ENCODE peak calls at places on chromosomes 4 and X, in six cellular contexts. R, H, M, V, O and U are unnamed samples.

GRCh38 chr4:3399277-3400194 is 42.2 kb upstream of the HGFAC start:
- DNase-seq in R (no peak), M (no peak), O (no peak), V (no peak), H (no peak), U (no peak)

GRCh38 chr4:663438-664428 is 10.3 kb downstream of the ATP5ME start:
- DNase-seq in M (peak; percentile 54), H (no peak), R (no peak), O (peak; percentile 86), V (no peak), U (peak; percentile 64)

GRCh38 chr4:2930135-2930805 is 32.9 kb downstream of the NOP14 start:
- DNase-seq in O (peak; percentile 36), V (no peak), R (no peak), M (no peak), H (no peak), U (no peak)

GRCh38 chr4:87179751-87180150 is 40.7 kb downstream of the KLHL8 start:
- DNase-seq in V (peak; percentile 29), H (no peak), O (no peak), M (no peak), R (no peak), U (no peak)

GRCh38 chrX:23752740-23753435 is 9.8 kb upstream of the ACOT9 start:
- DNase-seq in H (no peak), V (peak; percentile 77), R (no peak), O (no peak), M (no peak), U (no peak)

GRCh38 chr4:25656031-25656430 is 380 bp downstream of the SLC34A2 start:
- DNase-seq in V (no peak), R (no peak), M (no peak), H (peak; percentile 16), O (no peak), U (peak; percentile 4)

GRCh38 chr4:140257461-140258305 is 103.7 kb upstream of the MAML3 start:
- DNase-seq in R (no peak), H (no peak), O (no peak), M (no peak), V (peak; percentile 47), U (peak; percentile 41)

GRCh38 chr4:30718021-30718888 is 1.9 kb upstream of the PCDH7 start:
- DNase-seq in R (no peak), V (peak; percentile 82), M (no peak), H (no peak), O (no peak), U (peak; percentile 48)

GRCh38 chrX:7996414-7996813 is 69.2 kb upstream of the PNPLA4 start:
- DNase-seq in V (peak; percentile 61), R (peak; percentile 12), H (peak; percentile 31), O (no peak), M (peak; percentile 19), U (no peak)

GRCh38 chrX:142149919-142150318 is 55.2 kb downstream of the MAGEC2 start:
- DNase-seq in V (no peak), M (no peak), H (no peak), R (no peak), O (no peak), U (no peak)

GRCh38 chrX:51496501-51497291 is at the start of gene NUDT11:
- DNase-seq in R (peak; percentile 15), M (peak; percentile 54), V (peak; percentile 85), O (peak; percentile 54), H (peak; percentile 56), U (peak; percentile 83)

GRCh38 chrX:110477593-110478228 is 119.1 kb downstream of the RTL9 start:
- DNase-seq in H (no peak), M (no peak), O (no peak), R (no peak), V (no peak), U (no peak)

GRCh38 chr4:184352891-184353290 is 121.5 kb downstream of the IRF2 start:
- DNase-seq in M (no peak), H (no peak), V (no peak), R (no peak), O (no peak), U (no peak)

GRCh38 chrX:17967888-17968287 is 106.8 kb upstream of the RAI2 start:
- DNase-seq in M (peak; percentile 55), H (peak; percentile 30), R (no peak), V (no peak), O (no peak), U (no peak)

GRCh38 chrX:85627363-85627762 is 247.9 kb upstream of the POF1B start:
- DNase-seq in O (no peak), H (no peak), V (peak; percentile 6), M (no peak), R (no peak), U (no peak)

GRCh38 chr4:673349-674091 is 556 bp downstream of the ATP5ME start:
- DNase-seq in V (peak; percentile 67), O (peak; percentile 81), M (no peak), H (peak; percentile 82), R (peak; percentile 36), U (peak; percentile 73)

GRCh38 chr4:182540496-182540895 is 297.3 kb downstream of the TENM3 start:
- DNase-seq in R (no peak), M (no peak), O (no peak), H (no peak), V (no peak), U (no peak)

GRCh38 chr4:56215138-56215793 is 172.0 kb downstream of the AASDH start:
- DNase-seq in H (peak; percentile 93), R (no peak), V (no peak), O (no peak), M (no peak), U (no peak)

GRCh38 chr4:140799686-140800225 is 43.6 kb upstream of the TBC1D9 start:
- DNase-seq in R (no peak), V (no peak), O (no peak), M (no peak), H (no peak), U (no peak)

GRCh38 chr4:123746981-123747380 is 350.4 kb downstream of the SPRY1 start:
- DNase-seq in H (no peak), V (peak; percentile 7), R (no peak), O (no peak), M (no peak), U (no peak)

GRCh38 chr4:2954358-2955185 is 8.6 kb downstream of the NOP14 start:
- DNase-seq in H (no peak), R (no peak), V (no peak), M (no peak), O (no peak), U (no peak)

GRCh38 chr4:16072168-16072567 is 11.7 kb downstream of the PROM1 start:
- DNase-seq in O (no peak), V (no peak), R (no peak), H (no peak), M (no peak), U (no peak)

GRCh38 chrX:123339201-123339905 is 155.3 kb downstream of the GRIA3 start:
- DNase-seq in R (no peak), H (peak; percentile 0), O (no peak), M (no peak), V (peak; percentile 45), U (no peak)

GRCh38 chr4:159242427-159242826 is 139.5 kb downstream of the RAPGEF2 start:
- DNase-seq in V (no peak), H (no peak), O (no peak), R (no peak), M (no peak), U (no peak)

GRCh38 chrX:118780915-118781314 is 42.7 kb upstream of the ZCCHC12 start:
- DNase-seq in O (no peak), H (no peak), M (no peak), V (peak; percentile 5), R (no peak), U (no peak)

GRCh38 chr4:8906991-8907595 is 35.5 kb upstream of the HMX1 start:
- DNase-seq in V (no peak), H (no peak), O (no peak), R (peak; percentile 7), M (peak; percentile 0), U (peak; percentile 26)
- H3K27me3 ChIP-seq in V (peaks cover 38% of the 10 kb centered on the region), H (no peaks in the 10 kb centered on the region), O (peaks cover 20% of the 10 kb centered on the region), R (no peaks in the 10 kb centered on the region), M (peaks cover 2% of the 10 kb centered on the region), U (no peaks in the 10 kb centered on the region)

GRCh38 chr4:41365726-41366125 is 109.0 kb downstream of the UCHL1 start:
- DNase-seq in H (no peak), V (no peak), M (no peak), R (no peak), O (no peak), U (no peak)
- H3K27me3 ChIP-seq in H (peaks cover 2% of the 10 kb centered on the region), V (peaks cover 5% of the 10 kb centered on the region), M (no peaks in the 10 kb centered on the region), R (no peaks in the 10 kb centered on the region), O (no peaks in the 10 kb centered on the region), U (no peaks in the 10 kb centered on the region)

DNA sequence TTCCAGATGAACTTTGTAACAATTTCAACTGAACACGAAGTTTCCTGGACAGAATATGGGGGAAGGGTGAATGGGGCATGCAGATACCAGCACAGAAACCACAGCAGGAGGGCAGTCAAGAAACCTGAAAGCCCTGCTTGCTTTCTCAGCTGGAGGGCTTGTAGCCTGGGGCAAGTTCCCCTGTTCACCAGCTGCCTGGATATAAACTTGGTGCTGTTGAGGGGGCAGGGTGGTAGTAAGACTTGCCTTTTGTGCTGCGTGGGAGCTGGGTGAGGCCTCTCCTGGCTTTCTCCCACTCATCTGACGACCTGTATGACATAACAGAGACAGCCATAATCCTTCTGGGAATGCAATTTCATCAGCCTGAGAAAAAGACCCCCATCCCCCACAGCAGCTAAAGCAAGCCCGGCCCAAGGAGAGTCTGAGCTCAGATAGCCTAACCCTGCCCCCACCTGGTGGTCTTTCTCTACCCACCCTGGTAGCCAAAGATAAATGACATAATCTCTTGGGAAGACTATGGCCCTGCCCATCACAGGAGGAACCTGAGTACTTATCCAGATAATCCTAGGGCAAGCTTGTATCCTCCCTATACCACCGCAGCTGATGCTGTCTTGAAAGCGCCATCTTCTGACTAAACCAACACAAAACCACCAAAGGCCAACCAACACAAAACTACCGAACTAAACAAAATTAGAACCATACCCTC is 234.3 kb downstream of the LAS1L start:
- DNase-seq in R (no peak), O (no peak), M (no peak), V (no peak), H (no peak), U (no peak)
- H3K27me3 ChIP-seq in R (no peaks in the 10 kb centered on the region), O (no peaks in the 10 kb centered on the region), M (no peaks in the 10 kb centered on the region), V (no peaks in the 10 kb centered on the region), H (no peaks in the 10 kb centered on the region), U (no peaks in the 10 kb centered on the region)

GRCh38 chr4:6662591-6662990 is 22.1 kb downstream of the MRFAP1 start:
- DNase-seq in H (no peak), R (no peak), O (no peak), V (no peak), M (no peak), U (no peak)

GRCh38 chr4:6659897-6660296 is 19.4 kb downstream of the MRFAP1 start:
- DNase-seq in H (no peak), V (no peak), O (no peak), M (no peak), R (no peak), U (no peak)

GRCh38 chr4:6658635-6659075 is 18.2 kb downstream of the MRFAP1 start:
- DNase-seq in R (no peak), H (peak; percentile 11), V (peak; percentile 58), M (peak; percentile 23), O (no peak), U (peak; percentile 87)

GRCh38 chr4:6658204-6658585 is 17.7 kb downstream of the MRFAP1 start:
- DNase-seq in M (no peak), R (no peak), H (no peak), O (no peak), V (no peak), U (peak; percentile 13)

DNA sequence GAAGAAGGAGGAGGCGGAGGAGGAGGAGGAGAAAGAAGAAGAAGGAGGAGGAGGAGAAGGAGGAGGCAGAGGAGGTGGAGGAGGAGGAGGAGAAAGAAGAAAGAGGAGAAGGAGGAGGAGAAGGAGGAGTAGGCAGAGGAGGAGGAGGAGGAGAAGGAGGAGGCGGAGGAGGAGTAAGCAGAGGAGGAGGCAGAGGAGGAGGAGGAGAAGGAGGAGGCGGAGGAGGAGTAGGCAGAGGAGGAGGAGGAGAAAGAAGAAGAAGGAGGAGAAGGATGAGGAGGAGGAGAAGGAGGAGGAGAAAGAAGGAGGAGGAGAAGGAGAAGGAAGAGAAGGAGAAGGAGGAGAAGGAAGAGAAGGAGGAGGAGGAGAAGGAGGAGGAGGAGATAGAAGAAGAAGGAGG is 19.9 kb downstream of the MRFAP1 start:
- DNase-seq in M (no peak), H (no peak), O (no peak), R (no peak), V (no peak), U (peak; percentile 29)
- H3K27me3 ChIP-seq in M (no peaks in the 10 kb centered on the region), H (peaks cover 3% of the 10 kb centered on the region), O (peaks cover 24% of the 10 kb centered on the region), R (peaks cover 22% of the 10 kb centered on the region), V (no peaks in the 10 kb centered on the region), U (peaks cover 25% of the 10 kb centered on the region)